ENCODE peak calls at places on chromosomes 16 and 17, in ten cellular contexts. K is foreskin keratinocyte; R is MV-4-11; U is lung microvascular endothelial cell; E is thoracic aorta; Q is HFFc6; B is mesothelial cell of epicardium; W is HEK293T; J is activated CD8-positive, alpha-beta T cell treated with anti-CD3 and anti-CD28 coated beads, Interleukin-2, amount 10 ng/mL, durations not matched to agents 7 days and 5 days; V is heart right ventricle. L is an unnamed sample.

GRCh38 chr17:31688704-31689103 is 170.3 kb downstream of the COPRS start:
- DNase-seq in E (no peak), U (no peak), V (no peak), W (no peak), Q (no peak), K (peak; percentile 43), R (no peak), J (no peak), B (no peak), L (no peak)

GRCh38 chr16:88631920-88632586 is 6.3 kb upstream of the IL17C start:
- DNase-seq in E (no peak), R (no peak), Q (no peak), V (no peak), J (no peak), B (no peak), U (no peak), K (no peak), W (no peak), L (no peak)

GRCh38 chr16:79114759-79115158 is 485.8 kb downstream of the MAF start:
- DNase-seq in B (no peak), Q (no peak), J (no peak), V (no peak), U (no peak), E (no peak), W (no peak), K (no peak), R (no peak), L (no peak)

GRCh38 chr17:72118588-72119279 is 2.1 kb upstream of the SOX9 start:
- DNase-seq in W (peak; percentile 62), E (no peak), R (peak; percentile 28), J (peak; percentile 42), Q (peak; percentile 66), U (peak; percentile 64), K (peak; percentile 79), B (peak; percentile 83), V (peak; percentile 78), L (no peak)

GRCh38 chr16:75559564-75560372 is 3.7 kb upstream of the TMEM231 start:
- DNase-seq in R (no peak), E (no peak), K (peak; percentile 17), B (no peak), V (peak; percentile 53), W (peak; percentile 11), Q (no peak), J (no peak), U (no peak), L (no peak)

GRCh38 chr17:18949566-18949965 is 2.4 kb upstream of the SLC5A10 start:
- DNase-seq in K (no peak), V (no peak), Q (no peak), R (no peak), U (no peak), E (no peak), W (no peak), J (no peak), B (no peak), L (no peak)

GRCh38 chr16:75376475-75376907 is 56.8 kb downstream of the CFDP1 start:
- DNase-seq in K (peak; percentile 94), V (no peak), E (no peak), U (no peak), Q (no peak), B (peak; percentile 41), R (no peak), W (no peak), J (no peak), L (no peak)

GRCh38 chr17:21275579-21276339 is 8.8 kb upstream of the MAP2K3 start:
- DNase-seq in Q (peak; percentile 81), U (peak; percentile 77), J (peak; percentile 95), W (peak; percentile 94), E (peak; percentile 65), K (peak; percentile 62), B (peak; percentile 94), R (peak; percentile 82), V (peak; percentile 94), L (peak; percentile 94)

GRCh38 chr17:38885728-38886642 is 16.1 kb downstream of the LASP1 start:
- DNase-seq in K (no peak), Q (peak; percentile 38), R (peak; percentile 15), W (no peak), J (no peak), V (no peak), B (no peak), U (no peak), E (no peak), L (no peak)

GRCh38 chr17:45320931-45321461 is 4.2 kb upstream of the MAP3K14 start:
- DNase-seq in W (peak; percentile 54), E (no peak), Q (peak; percentile 99), K (peak; percentile 91), J (no peak), R (peak; percentile 58), V (no peak), U (peak; percentile 31), B (no peak), L (no peak)

GRCh38 chr16:70470927-70471341 is 16.5 kb downstream of the FCSK start:
- DNase-seq in V (no peak), B (no peak), R (no peak), K (no peak), J (no peak), E (no peak), W (no peak), Q (no peak), U (peak; percentile 62), L (no peak)

GRCh38 chr16:8656376-8656775 is 18.0 kb upstream of the ABAT start:
- DNase-seq in Q (no peak), W (no peak), V (no peak), E (no peak), J (no peak), R (no peak), U (no peak), K (no peak), B (no peak), L (no peak)